ENCODE peak calls at places on chromosomes 7 and 10, in five cellular contexts. I is transverse colon, W is GM23248, O is endodermal cell, G is HCT116. C is an unnamed sample.

GRCh38 chr10:22319559-22320558 is 1.0 kb upstream of the BMI1 start:
- DNase-seq in I (no peak), W (peak), O (no peak), G (no peak), C (peak)

GRCh38 chr7:138125598-138126111 is 49.4 kb downstream of the AKR1D1 start:
- DNase-seq in I (no peak), W (peak), O (no peak), G (no peak), C (peak)

GRCh38 chr7:4056552-4057288 is 625.4 kb upstream of the FOXK1 start:
- DNase-seq in I (no peak), W (no peak), O (no peak), G (no peak), C (no peak)

GRCh38 chr7:70042533-70042932 is 444.3 kb downstream of the AUTS2 start:
- DNase-seq in I (no peak), W (peak), O (no peak), G (no peak), C (peak)

GRCh38 chr10:24518981-24519597 is 204.6 kb downstream of the ARHGAP21 start:
- DNase-seq in I (peak), W (peak), O (peak), G (peak), C (peak)

GRCh38 chr10:110860576-110861241 is 11.0 kb upstream of the PDCD4 start:
- DNase-seq in I (peak), W (no peak), O (peak), G (no peak), C (peak)

GRCh38 chr10:69953851-69954250 is 98.8 kb upstream of the MACROH2A2 start:
- DNase-seq in I (no peak), W (no peak), O (peak), G (no peak), C (peak)

GRCh38 chr10:95655571-95656290 is 780 bp downstream of the ALDH18A1 start:
- DNase-seq in I (peak), W (peak), O (peak), G (no peak), C (peak)

GRCh38 chr7:113715981-113716870 is 202.6 kb downstream of the PPP1R3A start:
- DNase-seq in I (no peak), W (peak), O (no peak), G (no peak), C (no peak)

GRCh38 chr10:6977641-6978627 is 397.9 kb upstream of the PRKCQ start:
- DNase-seq in I (no peak), W (no peak), O (peak), G (no peak), C (no peak)

GRCh38 chr7:32073533-32073932 is 3.3 kb upstream of the PDE1C start:
- DNase-seq in I (no peak), W (no peak), O (no peak), G (no peak), C (no peak)

GRCh38 chr10:44030132-44030531 is 354.8 kb downstream of the CXCL12 start:
- DNase-seq in I (no peak), W (no peak), O (peak), G (no peak), C (peak)

GRCh38 chr10:74275755-74276154 is 124.7 kb downstream of the ADK start:
- DNase-seq in I (no peak), W (no peak), O (no peak), G (no peak), C (no peak)

GRCh38 chr7:2438181-2438580 is 34.8 kb downstream of the CHST12 start:
- DNase-seq in I (no peak), W (no peak), O (no peak), G (no peak), C (no peak)

GRCh38 chr10:113169111-113169510 is 219.1 kb downstream of the TCF7L2 start:
- DNase-seq in I (no peak), W (no peak), O (no peak), G (no peak), C (no peak)

GRCh38 chr7:83325083-83325482 is 162.4 kb upstream of the PCLO start:
- DNase-seq in I (no peak), W (no peak), O (no peak), G (no peak), C (no peak)

GRCh38 chr10:74035324-74035723 is 37.4 kb downstream of the VCL start:
- DNase-seq in I (no peak), W (no peak), O (no peak), G (no peak), C (peak)

GRCh38 chr10:73907841-73908517 is 3.0 kb upstream of the PLAU start:
- DNase-seq in I (peak), W (peak), O (no peak), G (no peak), C (peak)

GRCh38 chr7:105097619-105098018 is 83.6 kb downstream of the KMT2E start:
- DNase-seq in I (no peak), W (peak), O (no peak), G (no peak), C (no peak)

GRCh38 chr7:3112499-3113134 is 69.0 kb upstream of the CARD11 start:
- DNase-seq in I (no peak), W (no peak), O (no peak), G (no peak), C (no peak)

GRCh38 chr10:86376852-86377796 is 10.5 kb upstream of the GRID1 start:
- DNase-seq in I (peak), W (peak), O (peak), G (peak), C (peak)

GRCh38 chr7:117413160-117413559 is 14.1 kb downstream of the ASZ1 start:
- DNase-seq in I (no peak), W (no peak), O (no peak), G (no peak), C (no peak)

GRCh38 chr10:111273635-111274034 is 196.8 kb downstream of the ADRA2A start:
- DNase-seq in I (no peak), W (no peak), O (no peak), G (no peak), C (no peak)

GRCh38 chr10:130300608-130301025 is 164.4 kb downstream of the GLRX3 start:
- DNase-seq in I (no peak), W (no peak), O (no peak), G (no peak), C (peak)

GRCh38 chr10:49568235-49568634 is 29.3 kb upstream of the ERCC6 start:
- DNase-seq in I (no peak), W (peak), O (no peak), G (no peak), C (no peak)

GRCh38 chr7:24755541-24756416 is 1.5 kb downstream of the GSDME start:
- DNase-seq in I (no peak), W (peak), O (no peak), G (no peak), C (peak)

GRCh38 chr10:133208466-133208865 is 21.6 kb upstream of the UTF1 start:
- DNase-seq in I (no peak), W (no peak), O (no peak), G (no peak), C (no peak)

GRCh38 chr10:103709341-103709920 is 145.9 kb downstream of the SH3PXD2A start:
- DNase-seq in I (no peak), W (peak), O (no peak), G (peak), C (no peak)

GRCh38 chr10:96889415-96890171 is 57.5 kb downstream of the LCOR start:
- DNase-seq in I (no peak), W (no peak), O (no peak), G (no peak), C (no peak)

GRCh38 chr7:2355079-2356008 is 717 bp downstream of the EIF3B start:
- DNase-seq in I (peak), W (peak), O (peak), G (no peak), C (peak)

GRCh38 chr7:105648561-105649401 is 67.5 kb upstream of the EFCAB10 start:
- DNase-seq in I (peak), W (peak), O (no peak), G (peak), C (peak)

GRCh38 chr7:4144171-4144701 is 537.9 kb upstream of the FOXK1 start:
- DNase-seq in I (no peak), W (no peak), O (no peak), G (no peak), C (no peak)

GRCh38 chr10:86439544-86439943 is 72.9 kb upstream of the GRID1 start:
- DNase-seq in I (peak), W (peak), O (no peak), G (no peak), C (peak)

GRCh38 chr10:74900297-74900696 is 73.9 kb downstream of the KAT6B start:
- DNase-seq in I (peak), W (no peak), O (no peak), G (no peak), C (no peak)

GRCh38 chr7:53237344-53237913 is 202.0 kb downstream of the POM121L12 start:
- DNase-seq in I (no peak), W (no peak), O (peak), G (no peak), C (no peak)

GRCh38 chr7:41702635-41703371 is at the start of gene INHBA:
- DNase-seq in I (no peak), W (peak), O (no peak), G (no peak), C (no peak)

DNA sequence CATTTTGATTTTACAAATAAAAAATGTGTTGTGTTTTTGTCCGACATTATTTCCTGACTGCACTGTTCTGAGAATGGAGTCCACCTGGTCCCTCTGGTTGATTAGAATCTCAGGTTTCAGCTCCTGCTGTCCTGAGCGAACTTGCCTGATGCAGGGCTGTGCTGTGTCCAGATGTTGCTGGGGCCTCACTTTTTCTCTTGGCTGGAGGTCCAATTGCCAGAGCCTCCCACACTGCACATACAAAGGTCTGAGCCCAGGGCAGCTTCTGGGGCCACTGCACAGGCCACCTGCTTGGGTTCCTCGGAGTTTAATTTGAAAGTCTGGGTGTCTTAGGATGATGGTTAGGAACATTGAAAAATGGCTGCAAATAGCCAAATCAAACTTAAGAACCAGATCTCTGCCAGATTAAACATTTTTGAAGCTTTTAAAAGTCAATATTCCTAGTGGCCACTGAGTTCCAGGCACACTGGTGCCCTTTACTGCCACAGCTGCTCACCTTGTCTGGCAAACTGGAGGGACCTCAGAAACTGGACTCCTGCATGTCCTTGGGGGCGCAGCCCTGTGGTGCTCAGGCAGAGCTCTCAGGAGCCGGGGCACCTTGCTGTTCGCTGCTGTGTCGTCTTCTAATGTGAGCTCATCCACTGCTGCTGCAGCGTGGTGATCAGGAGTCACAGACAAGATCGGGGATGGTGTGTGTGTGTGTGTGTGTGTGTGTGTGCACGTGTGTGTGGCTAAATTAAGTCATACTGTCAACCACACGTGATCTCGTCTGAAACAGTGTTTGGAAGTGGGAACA is 75.0 kb downstream of the WDR37 start:
- DNase-seq in I (no peak), W (no peak), O (no peak), G (no peak), C (no peak)
- H3K4me3 ChIP-seq in I (no peak), W (no peak), O (no peak), G (no peak), C (no peak)

GRCh38 chr7:150663802-150664494 is 21.6 kb upstream of the GIMAP2 start:
- DNase-seq in I (peak), W (no peak), O (no peak), G (no peak), C (no peak)
- H3K4me3 ChIP-seq in I (no peak), W (no peak), O (no peak), G (no peak), C (no peak)

DNA sequence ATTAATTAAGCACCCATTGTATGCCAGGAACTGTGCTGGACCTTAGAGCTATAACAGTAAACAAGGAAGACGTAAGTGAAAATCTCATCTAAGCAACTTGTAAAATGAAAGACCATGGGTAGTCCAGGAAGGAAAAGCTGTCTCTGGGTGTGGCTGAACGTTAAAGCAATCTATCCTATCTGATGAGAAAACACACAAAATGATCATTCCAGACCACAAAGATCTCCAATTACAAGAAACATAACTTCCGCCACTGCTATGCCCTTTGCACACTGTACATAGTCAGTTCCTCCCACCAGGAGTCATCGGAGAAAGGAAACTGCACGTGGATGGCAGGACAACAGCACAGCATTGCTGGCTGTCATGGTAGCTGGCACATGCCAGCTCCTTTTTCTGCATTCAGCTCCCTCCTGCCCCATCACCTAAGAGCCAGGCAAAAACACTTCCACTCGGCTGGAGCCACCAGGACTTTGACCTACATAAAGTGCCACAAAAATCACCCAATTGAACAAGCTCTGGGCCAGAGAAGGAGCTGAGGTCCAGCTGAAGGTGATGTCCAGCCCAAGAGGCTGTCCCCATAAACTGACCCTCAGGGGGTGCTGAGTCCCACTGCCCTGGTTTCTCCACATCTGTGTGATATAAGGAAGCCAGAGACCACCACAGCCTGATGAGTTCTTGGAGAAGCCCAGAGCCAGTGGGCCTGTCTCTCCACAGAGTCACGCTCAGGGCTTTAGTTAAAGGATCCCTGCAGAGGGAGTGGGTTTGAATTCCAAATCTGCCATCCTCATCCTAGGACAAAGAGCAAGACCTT is 56.4 kb downstream of the STEAP1B start:
- DNase-seq in I (peak), W (peak), O (no peak), G (no peak), C (no peak)
- H3K4me3 ChIP-seq in I (no peak), W (no peak), O (no peak), G (no peak), C (no peak)

DNA sequence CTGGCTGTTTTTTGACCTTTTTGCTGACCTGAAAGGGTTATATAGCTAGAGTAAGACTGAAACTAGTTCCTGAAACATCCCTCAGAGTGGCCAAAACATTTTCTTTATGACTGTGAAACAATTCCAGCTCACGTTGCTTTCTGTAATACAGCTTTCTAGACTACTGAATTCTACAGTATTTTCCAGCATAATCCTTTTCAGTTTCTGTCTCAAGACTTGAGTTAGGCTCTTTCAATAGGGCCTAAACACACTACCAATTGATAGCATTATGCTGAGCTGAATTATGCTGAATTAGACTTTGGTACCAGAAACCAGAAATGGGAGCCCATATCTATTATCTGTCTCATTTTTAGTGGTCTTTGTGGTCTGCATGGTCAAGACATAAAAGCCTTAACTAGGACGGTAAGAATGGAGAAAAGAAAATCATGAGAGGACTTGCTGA is 72.6 kb downstream of the EPDR1 start:
- DNase-seq in I (no peak), W (no peak), O (no peak), G (no peak), C (no peak)
- H3K4me3 ChIP-seq in I (no peak), W (no peak), O (no peak), G (no peak), C (no peak)

DNA sequence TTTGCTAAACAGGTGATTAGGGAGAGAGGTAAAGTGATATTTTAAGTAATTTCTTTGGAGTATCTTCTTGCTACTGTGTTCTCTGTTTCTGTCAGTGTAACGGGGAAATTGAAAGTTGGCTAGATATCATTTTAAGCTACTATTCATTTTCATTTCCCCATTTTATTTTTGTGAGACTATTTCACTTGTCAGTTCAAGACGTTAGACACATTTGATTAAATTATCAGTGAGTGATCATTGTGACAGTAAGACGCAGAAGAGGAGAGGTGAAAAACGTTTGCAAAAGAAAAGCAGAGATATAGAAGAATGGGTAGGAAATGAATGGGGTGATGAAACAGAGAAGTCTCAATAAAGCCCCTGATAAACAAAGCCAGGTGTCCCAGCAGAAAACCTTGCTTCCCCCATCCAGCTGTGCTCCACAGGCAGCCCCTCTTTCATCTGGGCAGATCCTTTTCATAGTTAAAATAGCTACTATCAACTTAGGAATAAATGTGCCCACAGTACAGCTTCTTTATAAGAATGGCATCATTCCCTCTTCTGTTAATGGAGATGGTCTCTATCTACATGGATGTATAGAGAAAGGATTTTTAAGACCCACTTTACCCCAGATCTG is 137.9 kb upstream of the ITGB1 start:
- DNase-seq in I (no peak), W (no peak), O (no peak), G (no peak), C (no peak)
- H3K4me3 ChIP-seq in I (no peak), W (no peak), O (no peak), G (no peak), C (no peak)

GRCh38 chr7:17948503-17949238 is 8.4 kb upstream of the SNX13 start:
- DNase-seq in I (no peak), W (peak), O (no peak), G (no peak), C (peak)

GRCh38 chr7:17944720-17945119 is 4.4 kb upstream of the SNX13 start:
- DNase-seq in I (no peak), W (no peak), O (no peak), G (no peak), C (no peak)

GRCh38 chr7:17951745-17952254 is 11.5 kb upstream of the SNX13 start:
- DNase-seq in I (no peak), W (no peak), O (no peak), G (no peak), C (no peak)

GRCh38 chr7:17946591-17946990 is 6.3 kb upstream of the SNX13 start:
- DNase-seq in I (no peak), W (no peak), O (no peak), G (no peak), C (no peak)

GRCh38 chr7:17947606-17948005 is 7.3 kb upstream of the SNX13 start:
- DNase-seq in I (no peak), W (no peak), O (no peak), G (no peak), C (no peak)
- H3K4me3 ChIP-seq in I (no peak), W (no peak), O (no peak), G (no peak), C (no peak)

DNA sequence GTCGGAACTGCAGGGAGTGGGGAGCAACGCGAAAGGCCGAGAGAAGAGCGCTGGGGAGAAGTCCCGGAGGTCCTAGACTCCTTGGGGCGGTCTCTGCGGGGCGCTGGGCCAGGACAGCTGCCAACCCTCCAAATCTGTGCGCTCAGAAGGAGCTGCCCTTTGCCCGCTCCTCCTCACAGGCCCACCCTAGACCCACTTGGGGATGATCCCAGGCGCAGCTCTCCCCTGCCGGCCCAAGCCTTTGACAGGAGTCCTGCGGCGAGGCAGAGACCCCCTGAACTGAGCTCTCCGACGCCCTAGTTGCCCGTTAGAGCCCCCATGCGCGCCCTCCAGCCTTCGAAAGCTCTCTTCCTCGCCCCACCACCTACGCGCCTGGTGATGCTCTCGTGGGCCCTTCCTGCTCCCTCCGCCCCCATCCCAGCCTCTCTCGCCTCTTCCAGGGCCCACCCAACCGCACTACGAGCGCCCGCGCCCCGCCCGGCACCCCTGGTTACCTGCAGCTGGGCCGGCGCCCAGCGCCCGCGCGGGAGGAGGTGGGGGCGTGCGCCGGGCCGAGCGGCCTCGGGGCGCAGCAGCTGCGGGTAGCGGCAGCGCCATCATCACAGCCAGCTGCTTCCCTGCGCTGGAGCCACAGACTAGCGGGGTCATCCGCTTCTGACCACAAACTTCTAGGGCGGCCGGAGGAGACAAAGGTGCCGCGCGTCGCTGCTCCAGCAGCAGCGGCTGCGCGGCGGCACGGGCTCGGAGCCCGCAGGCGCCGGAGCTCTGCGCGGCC is 353.4 kb downstream of the DNAJB6 start:
- DNase-seq in I (no peak), W (peak), O (peak), G (no peak), C (peak)
- H3K4me3 ChIP-seq in I (peak), W (peak), O (no peak), G (peak), C (peak)